ENCODE peak calls at places on chromosome 1, in eight cellular contexts. N is iPS DF 6.9, H is AG08396, Q is nephron progenitor cell, V is smooth muscle cell of the brain vasculature, W is brain microvascular endothelial cell, G is HT1080, F is MM.1S. P is an unnamed sample.

GRCh38 chr1:157993179-157994080 is at the start of gene KIRREL1:
- DNase-seq in G (peak; percentile 63), Q (peak; percentile 67), W (peak; percentile 56), F (peak; percentile 16), V (no peak), N (no peak), H (peak; percentile 86), P (peak; percentile 70)

GRCh38 chr1:115182012-115182715 is 92.9 kb upstream of the TSPAN2 start:
- DNase-seq in Q (no peak), G (peak; percentile 85), V (no peak), W (no peak), H (no peak), N (no peak), F (no peak), P (no peak)

GRCh38 chr1:219460561-219461511 is 152.1 kb downstream of the ZC3H11B start:
- DNase-seq in N (no peak), H (peak; percentile 5), F (no peak), V (peak; percentile 6), W (no peak), Q (no peak), G (no peak), P (no peak)

GRCh38 chr1:20069932-20070331 is at the start of gene PLA2G5:
- DNase-seq in V (no peak), N (no peak), G (no peak), H (peak; percentile 52), F (no peak), Q (no peak), W (no peak), P (no peak)

GRCh38 chr1:108610073-108610472 is 50.2 kb downstream of the EEIG2 start:
- DNase-seq in V (no peak), G (no peak), H (no peak), Q (no peak), F (no peak), N (no peak), W (no peak), P (no peak)

GRCh38 chr1:59552001-59552400 is 255.1 kb downstream of the FGGY start:
- DNase-seq in H (no peak), V (no peak), F (no peak), Q (no peak), G (no peak), W (no peak), N (no peak), P (no peak)

GRCh38 chr1:183139281-183139942 is 46.7 kb upstream of the LAMC2 start:
- DNase-seq in N (no peak), G (peak; percentile 71), W (no peak), Q (no peak), F (no peak), V (no peak), H (no peak), P (peak; percentile 24)

GRCh38 chr1:214901718-214902117 is 180.8 kb upstream of the KCNK2 start:
- DNase-seq in V (no peak), Q (no peak), F (no peak), N (no peak), W (peak; percentile 84), G (peak; percentile 88), H (peak; percentile 50), P (no peak)

GRCh38 chr1:58515794-58516401 is 30.6 kb downstream of the OMA1 start:
- DNase-seq in V (peak; percentile 61), W (peak; percentile 56), F (peak; percentile 66), N (peak; percentile 25), Q (peak; percentile 35), H (peak; percentile 72), G (peak; percentile 49), P (peak; percentile 76)

GRCh38 chr1:7940745-7941436 is at the start of gene TNFRSF9:
- DNase-seq in F (no peak), V (no peak), H (no peak), W (peak; percentile 82), N (no peak), G (peak; percentile 73), Q (no peak), P (no peak)

P was measured in H4.